ENCODE peak calls at places on chromosomes 5 and 9, in five cellular contexts. E is uterus, R is fibroblast of the aortic adventitia, F is choroid plexus epithelial cell, G is retinal pigment epithelial cell. J is an unnamed sample.

GRCh38 chr9:121609845-121610637 is 41.4 kb upstream of the DAB2IP start:
- DNase-seq in G (peak; percentile 88), R (peak; percentile 85), F (peak; percentile 28), E (peak; percentile 87), J (peak; percentile 54)

GRCh38 chr9:82188817-82189216 is 200.2 kb downstream of the SPATA31D1 start:
- DNase-seq in R (no peak), F (no peak), E (no peak), G (no peak), J (no peak)

GRCh38 chr5:3010301-3010952 is 258.9 kb upstream of the IRX2 start:
- DNase-seq in E (no peak), G (no peak), R (no peak), F (no peak), J (no peak)

GRCh38 chr5:129135633-129136032 is 41.1 kb downstream of the ISOC1 start:
- DNase-seq in F (no peak), E (no peak), R (no peak), G (no peak), J (no peak)

GRCh38 chr5:57887851-57888621 is 405.4 kb upstream of the ACTBL2 start:
- DNase-seq in E (peak; percentile 20), R (peak; percentile 81), F (peak; percentile 84), G (peak; percentile 58), J (no peak)

GRCh38 chr5:150263801-150264621 is 25.6 kb downstream of the CAMK2A start:
- DNase-seq in E (peak; percentile 77), R (peak; percentile 84), F (peak; percentile 85), G (peak; percentile 78), J (no peak)

GRCh38 chr5:71658916-71659661 is 60.0 kb upstream of the CARTPT start:
- DNase-seq in R (no peak), E (no peak), G (no peak), F (peak; percentile 47), J (no peak)

GRCh38 chr9:130414081-130414731 is 30.6 kb upstream of the ASS1 start:
- DNase-seq in F (no peak), E (no peak), G (no peak), R (no peak), J (no peak)

GRCh38 chr9:128532581-128532980 is 19.8 kb upstream of the SPTAN1 start:
- DNase-seq in F (no peak), E (no peak), G (no peak), R (no peak), J (no peak)

GRCh38 chr5:90888511-90889324 is 330.1 kb downstream of the ADGRV1 start:
- DNase-seq in R (peak; percentile 50), E (no peak), G (peak; percentile 59), F (peak; percentile 66), J (no peak)

GRCh38 chr9:95740217-95741004 is 135.1 kb upstream of the ERCC6L2 start:
- DNase-seq in E (no peak), R (no peak), G (no peak), F (no peak), J (no peak)

GRCh38 chr9:134518004-134518606 is 123.5 kb upstream of the COL5A1 start:
- DNase-seq in F (no peak), E (no peak), G (no peak), R (peak; percentile 59), J (no peak)

GRCh38 chr9:99660191-99660636 is 161.5 kb upstream of the NR4A3 start:
- DNase-seq in R (no peak), F (no peak), G (no peak), E (no peak), J (no peak)

GRCh38 chr5:24630925-24631324 is 13.9 kb downstream of the CDH10 start:
- DNase-seq in E (no peak), F (no peak), R (no peak), G (no peak), J (no peak)

GRCh38 chr9:133037775-133038174 is 7.0 kb downstream of the GTF3C5 start:
- DNase-seq in F (no peak), E (no peak), G (no peak), R (no peak), J (no peak)

GRCh38 chr9:136103651-136104487 is 8.8 kb upstream of the NACC2 start:
- DNase-seq in E (no peak), F (no peak), G (no peak), R (no peak), J (no peak)

GRCh38 chr9:129379181-129379836 is 201.2 kb upstream of the IER5L start:
- DNase-seq in E (no peak), F (no peak), G (no peak), R (no peak), J (no peak)

GRCh38 chr9:101601904-101602765 is 7.4 kb upstream of the PPP3R2 start:
- DNase-seq in F (peak; percentile 70), R (peak; percentile 67), E (no peak), G (no peak), J (no peak)

DNA sequence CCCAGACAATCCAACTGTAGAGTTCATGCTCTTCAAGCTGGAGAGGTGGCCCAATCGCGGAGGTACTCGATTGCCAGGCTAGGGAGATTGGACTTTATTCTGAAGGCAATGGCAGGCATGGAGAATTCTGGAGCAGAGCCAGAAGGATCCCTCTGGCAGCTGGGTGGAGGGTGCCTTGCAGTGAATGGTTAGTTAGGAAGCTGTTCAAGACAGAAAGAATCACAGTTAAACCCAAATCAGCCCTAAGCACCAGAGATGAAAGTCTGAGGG is 182.4 kb downstream of the RGS3 start:
- DNase-seq in E (no peak), R (no peak), F (no peak), G (no peak), J (no peak)
- TF ChIP-seq CTCF in E (no peak), R (no peak), F (no peak), G (no peak), J (no peak)

GRCh38 chr5:122354293-122354692 is 42.3 kb downstream of the SNCAIP start:
- DNase-seq in E (no peak), F (no peak), G (no peak), R (no peak), J (no peak)

GRCh38 chr5:122355324-122355723 is 43.3 kb downstream of the SNCAIP start:
- DNase-seq in E (no peak), F (no peak), R (no peak), G (no peak), J (no peak)

GRCh38 chr5:122351416-122352157 is 39.5 kb downstream of the SNCAIP start:
- DNase-seq in E (no peak), G (no peak), F (no peak), R (no peak), J (no peak)

GRCh38 chr5:122350496-122350895 is 38.5 kb downstream of the SNCAIP start:
- DNase-seq in E (no peak), R (no peak), F (no peak), G (no peak), J (no peak)

GRCh38 chr5:122352331-122352730 is 40.3 kb downstream of the SNCAIP start:
- DNase-seq in R (no peak), F (peak; percentile 4), G (no peak), E (no peak), J (no peak)
- H3K4me3 ChIP-seq in R (no peak overlapping the region), F (no peak overlapping the region), G (no peak overlapping the region), E (no peak overlapping the region), J (no peak overlapping the region)

GRCh38 chr9:22227986-22228385 is 218.6 kb upstream of the DMRTA1 start:
- DNase-seq in G (no peak), E (no peak), F (no peak), R (no peak), J (no peak)

GRCh38 chr9:22232971-22233370 is 213.7 kb upstream of the DMRTA1 start:
- DNase-seq in E (no peak), F (no peak), G (no peak), R (no peak), J (no peak)

GRCh38 chr9:22229069-22229468 is 217.6 kb upstream of the DMRTA1 start:
- DNase-seq in G (no peak), E (no peak), R (no peak), F (no peak), J (no peak)

GRCh38 chr9:22228542-22228941 is 218.1 kb upstream of the DMRTA1 start:
- DNase-seq in R (peak; percentile 53), F (peak; percentile 66), E (no peak), G (no peak), J (no peak)
- TF ChIP-seq CTCF in R (peak; percentile 50), F (peak; percentile 53), E (no peak), G (peak; percentile 30), J (no peak)

DNA sequence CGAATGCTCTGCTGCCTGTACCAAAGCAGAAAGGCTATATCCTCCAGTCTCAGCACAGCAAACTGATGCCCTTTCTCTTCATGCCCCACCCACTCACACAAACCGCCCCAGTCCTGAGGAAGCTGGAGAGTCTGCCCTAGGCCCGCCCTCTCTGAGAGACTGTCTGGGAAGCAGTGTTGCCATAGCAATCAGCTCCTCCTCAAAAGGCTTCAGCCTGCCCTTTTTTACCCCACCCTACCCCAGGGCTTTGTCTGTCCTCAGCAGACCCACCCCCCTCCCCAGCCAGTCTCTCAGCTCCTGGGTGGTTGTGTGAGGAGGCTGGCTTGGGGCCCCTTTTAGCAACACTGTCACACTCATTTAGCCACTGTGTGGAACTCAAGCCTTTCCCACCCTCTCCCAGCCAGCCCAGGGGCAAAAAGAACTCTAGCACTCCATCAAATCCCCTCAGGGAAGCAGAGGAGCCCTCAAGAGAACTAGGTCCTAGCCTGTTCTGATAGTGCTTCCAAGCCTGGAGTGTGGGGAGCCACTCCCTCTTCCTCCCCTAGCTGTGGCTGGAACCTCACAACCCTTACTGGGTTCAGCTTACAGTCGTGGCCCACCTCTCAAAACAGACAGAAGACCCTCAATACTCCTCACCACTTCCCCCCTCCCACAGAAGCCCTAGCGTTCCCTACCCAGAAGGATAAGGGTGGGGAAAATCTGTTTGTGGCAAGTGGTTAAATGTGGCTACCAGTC is 1.4 kb downstream of the ATOSB start:
- DNase-seq in E (peak; percentile 80), R (peak; percentile 96), G (peak; percentile 82), F (peak; percentile 98), J (peak; percentile 75)
- H3K4me3 ChIP-seq in E (peak overlapping the region; percentile 45), R (peak overlapping the region; percentile 99), G (peak overlapping the region; percentile 87), F (peak overlapping the region; percentile 90), J (no peak overlapping the region)

DNA sequence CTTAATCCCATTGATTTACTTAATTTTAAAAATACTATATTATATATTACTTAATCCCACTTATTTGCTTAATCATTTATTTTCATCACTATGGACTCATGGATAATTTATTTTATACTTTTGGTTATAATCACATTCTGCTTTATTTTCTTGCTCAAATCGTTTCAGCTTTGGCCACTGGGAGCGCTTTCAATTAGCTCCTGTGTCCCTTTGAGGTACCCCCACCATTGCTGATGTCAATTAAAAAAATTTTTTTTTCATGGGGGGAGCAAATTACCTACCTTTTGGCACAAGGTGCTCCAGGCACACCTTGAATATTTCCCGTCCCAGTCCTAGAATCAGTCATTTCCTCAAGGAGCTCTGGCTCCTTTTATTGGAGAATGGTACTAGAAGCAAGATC is 1.4 kb upstream of the TRIO start:
- DNase-seq in E (no peak), F (no peak), G (no peak), R (no peak), J (no peak)
- TF ChIP-seq CTCF in E (no peak), F (peak; percentile 33), G (peak; percentile 11), R (no peak), J (no peak)

J was measured in heart right ventricle.